ENCODE peak calls at places on chromosomes 2 and 18, in ten cellular contexts. A, F, C, S, L, Q, V, O, U and Y are unnamed samples.

GRCh38 chr2:158997037-158997785 is 28.8 kb downstream of the TANC1 start:
- DNase-seq in A (no peak), F (no peak), C (no peak), S (no peak), L (no peak), Q (no peak), V (no peak), O (no peak), U (no peak), Y (no peak)

GRCh38 chr2:209121691-209122090 is 302.2 kb upstream of the MAP2 start:
- DNase-seq in A (no peak), F (no peak), C (no peak), S (no peak), L (no peak), Q (no peak), V (no peak), O (no peak), U (no peak), Y (no peak)

GRCh38 chr2:240988571-240989271 is 9.7 kb upstream of the SNED1 start:
- DNase-seq in A (no peak), F (no peak), C (no peak), S (no peak), L (no peak), Q (no peak), V (no peak), O (no peak), U (no peak), Y (no peak)

GRCh38 chr2:169131587-169132512 is 62.5 kb downstream of the DHRS9 start:
- DNase-seq in A (no peak), F (peak), C (peak), S (peak), L (no peak), Q (peak), V (no peak), O (no peak), U (peak), Y (peak)

GRCh38 chr2:54629914-54630609 is 93.4 kb upstream of the EML6 start:
- DNase-seq in A (no peak), F (no peak), C (no peak), S (no peak), L (peak), Q (no peak), V (no peak), O (no peak), U (peak), Y (no peak)

GRCh38 chr2:96088340-96089335 is 27.7 kb downstream of the ADRA2B start:
- DNase-seq in A (peak), F (no peak), C (no peak), S (no peak), L (peak), Q (no peak), V (no peak), O (no peak), U (no peak), Y (peak)

GRCh38 chr2:241867776-241868420 is 1.6 kb upstream of the RTP5 start:
- DNase-seq in A (no peak), F (no peak), C (no peak), S (no peak), L (no peak), Q (no peak), V (no peak), O (no peak), U (no peak), Y (no peak)

GRCh38 chr2:207617011-207617671 is 8.1 kb downstream of the METTL21A start:
- DNase-seq in A (no peak), F (no peak), C (no peak), S (peak), L (no peak), Q (no peak), V (peak), O (peak), U (peak), Y (no peak)

GRCh38 chr18:44592639-44593038 is 88.0 kb upstream of the SETBP1 start:
- DNase-seq in A (no peak), F (no peak), C (no peak), S (peak), L (no peak), Q (no peak), V (peak), O (no peak), U (no peak), Y (no peak)

GRCh38 chr2:10774394-10774793 is 38.2 kb downstream of the PDIA6 start:
- DNase-seq in A (no peak), F (no peak), C (no peak), S (no peak), L (no peak), Q (no peak), V (peak), O (no peak), U (no peak), Y (no peak)

GRCh38 chr18:31649894-31650719 is 34.3 kb downstream of the B4GALT6 start:
- DNase-seq in A (no peak), F (no peak), C (no peak), S (peak), L (no peak), Q (no peak), V (no peak), O (no peak), U (no peak), Y (no peak)

GRCh38 chr2:201709747-201710146 is 11.3 kb upstream of the MPP4 start:
- DNase-seq in A (no peak), F (no peak), C (no peak), S (no peak), L (no peak), Q (no peak), V (no peak), O (no peak), U (peak), Y (no peak)

GRCh38 chr2:125837108-125837507 is 818.9 kb upstream of the GYPC start:
- DNase-seq in A (no peak), F (no peak), C (no peak), S (no peak), L (no peak), Q (no peak), V (no peak), O (no peak), U (no peak), Y (no peak)

GRCh38 chr2:217948341-217948791 is 54.4 kb downstream of the TNS1 start:
- DNase-seq in A (no peak), F (no peak), C (no peak), S (no peak), L (no peak), Q (no peak), V (no peak), O (no peak), U (no peak), Y (no peak)

GRCh38 chr2:32416519-32416918 is 59.7 kb downstream of the BIRC6 start:
- DNase-seq in A (no peak), F (no peak), C (no peak), S (no peak), L (no peak), Q (no peak), V (no peak), O (no peak), U (no peak), Y (no peak)

GRCh38 chr2:23249348-23249747 is 135.6 kb upstream of the KLHL29 start:
- DNase-seq in A (no peak), F (no peak), C (no peak), S (no peak), L (peak), Q (no peak), V (peak), O (no peak), U (no peak), Y (no peak)